ENCODE peak calls at places on chromosomes 4 and X, in seven cellular contexts. O is lung, S is AG09319, M is H4, G is HT1080, C is amygdala, B is nucleus accumbens. X is an unnamed sample.
A peak's percentile ranks its signal among the peaks of the same experiment; 100 is the strongest.

GRCh38 chr4:3708103-3708510 is 58.1 kb upstream of the ADRA2C start:
- DNase-seq in O (no peak), S (no peak), M (no peak), G (no peak), C (no peak), B (no peak), X (peak; percentile 65)

GRCh38 chr4:146567396-146567795 is 45.7 kb upstream of the SLC10A7 start:
- DNase-seq in O (no peak), S (no peak), M (no peak), G (peak; percentile 78), C (no peak), B (no peak), X (no peak)

GRCh38 chr4:16868674-16869073 is 29.8 kb downstream of the LDB2 start:
- DNase-seq in O (no peak), S (no peak), M (no peak), G (no peak), C (no peak), B (no peak), X (no peak)

GRCh38 chr4:113539408-113539807 is 222.1 kb downstream of the CAMK2D start:
- DNase-seq in O (no peak), S (no peak), M (no peak), G (peak; percentile 65), C (no peak), B (no peak), X (no peak)

GRCh38 chr4:75235359-75235951 is 278.7 kb downstream of the RCHY1 start:
- DNase-seq in O (no peak), S (no peak), M (no peak), G (no peak), C (no peak), B (no peak), X (no peak)

GRCh38 chr4:95193391-95194224 is 355.2 kb downstream of the UNC5C start:
- DNase-seq in O (no peak), S (no peak), M (no peak), G (no peak), C (peak; percentile 61), B (peak; percentile 25), X (no peak)

GRCh38 chr4:54708339-54709279 is 50.9 kb downstream of the KIT start:
- DNase-seq in O (no peak), S (no peak), M (no peak), G (no peak), C (no peak), B (no peak), X (no peak)

GRCh38 chrX:65406532-65406931 is 128.1 kb downstream of the LAS1L start:
- DNase-seq in O (no peak), S (no peak), M (no peak), G (no peak), C (no peak), B (peak; percentile 8), X (no peak)

GRCh38 chr4:145907827-145908226 is 30.8 kb downstream of the ZNF827 start:
- DNase-seq in O (no peak), S (no peak), M (no peak), G (no peak), C (no peak), B (no peak), X (no peak)

GRCh38 chr4:145618210-145618911 is 824 bp upstream of the MMAA start:
- DNase-seq in O (no peak), S (no peak), M (no peak), G (no peak), C (no peak), B (no peak), X (no peak)

GRCh38 chr4:73593631-73594241 is 26.5 kb downstream of the RASSF6 start:
- DNase-seq in O (no peak), S (no peak), M (no peak), G (no peak), C (no peak), B (no peak), X (no peak)

GRCh38 chr4:41160010-41160789 is 54.1 kb downstream of the APBB2 start:
- DNase-seq in O (no peak), S (no peak), M (peak; percentile 75), G (peak; percentile 99), C (no peak), B (no peak), X (no peak)

GRCh38 chrX:18894156-18894555 is 89.8 kb downstream of the PHKA2 start:
- DNase-seq in O (no peak), S (no peak), M (no peak), G (no peak), C (no peak), B (no peak), X (no peak)

GRCh38 chrX:23792861-23793553 is 10.0 kb downstream of the SAT1 start:
- DNase-seq in O (peak; percentile 38), S (no peak), M (no peak), G (no peak), C (no peak), B (no peak), X (no peak)

GRCh38 chr4:79661196-79661595 is 253.2 kb upstream of the GK2 start:
- DNase-seq in O (no peak), S (no peak), M (no peak), G (no peak), C (no peak), B (no peak), X (no peak)

X was measured in C1 segment of cervical spinal cord.